ENCODE peak calls at places on chromosomes 2 and 18, in seven cellular contexts. One of them, this sample, is unnamed.
A peak's percentile ranks its signal among the peaks of the same experiment; 100 is the strongest.

GRCh38 chr2:234483568-234484251 is 13.2 kb downstream of the ARL4C start:
- DNase-seq in trophoblast cell: no peak
- DNase-seq in neuronal stem cell: no peak
- DNase-seq in IMR-90: no peak
- DNase-seq in mesendoderm: peak; percentile 88
- DNase-seq in H1: no peak
- DNase-seq in H9: peak; percentile 53
- DNase-seq in this sample: peak; percentile 53

GRCh38 chr2:149741646-149742045 is 154.1 kb upstream of the MMADHC start:
- DNase-seq in mesendoderm: no peak
- DNase-seq in H9: no peak
- DNase-seq in trophoblast cell: no peak
- DNase-seq in H1: no peak
- DNase-seq in neuronal stem cell: no peak
- DNase-seq in IMR-90: peak; percentile 87
- DNase-seq in this sample: peak; percentile 91

GRCh38 chr2:53545159-53546055 is 222.2 kb upstream of the CHAC2 start:
- DNase-seq in IMR-90: no peak
- DNase-seq in neuronal stem cell: no peak
- DNase-seq in mesendoderm: no peak
- DNase-seq in trophoblast cell: no peak
- DNase-seq in H9: no peak
- DNase-seq in H1: no peak
- DNase-seq in this sample: no peak

GRCh38 chr2:217555075-217555876 is 447.5 kb downstream of the TNS1 start:
- DNase-seq in mesendoderm: peak; percentile 67
- DNase-seq in neuronal stem cell: no peak
- DNase-seq in H9: peak; percentile 72
- DNase-seq in trophoblast cell: no peak
- DNase-seq in H1: peak; percentile 15
- DNase-seq in IMR-90: no peak
- DNase-seq in this sample: peak; percentile 20

GRCh38 chr2:34012728-34013302 is 413.7 kb upstream of the FAM98A start:
- DNase-seq in neuronal stem cell: peak; percentile 68
- DNase-seq in H1: peak; percentile 53
- DNase-seq in IMR-90: peak; percentile 23
- DNase-seq in H9: peak; percentile 83
- DNase-seq in trophoblast cell: peak; percentile 45
- DNase-seq in mesendoderm: peak; percentile 95
- DNase-seq in this sample: peak; percentile 23

GRCh38 chr2:98902209-98903063 is 33.6 kb downstream of the CRACDL start:
- DNase-seq in trophoblast cell: no peak
- DNase-seq in neuronal stem cell: no peak
- DNase-seq in H1: no peak
- DNase-seq in mesendoderm: no peak
- DNase-seq in IMR-90: no peak
- DNase-seq in H9: peak; percentile 19
- DNase-seq in this sample: no peak

GRCh38 chr18:24014062-24014985 is at the start of gene TTC39C:
- DNase-seq in H1: no peak
- DNase-seq in IMR-90: peak; percentile 71
- DNase-seq in mesendoderm: peak; percentile 61
- DNase-seq in trophoblast cell: peak; percentile 49
- DNase-seq in H9: peak; percentile 55
- DNase-seq in neuronal stem cell: peak; percentile 50
- DNase-seq in this sample: peak; percentile 74

GRCh38 chr2:180653481-180653880 is 326.9 kb upstream of the UBE2E3 start:
- DNase-seq in mesendoderm: no peak
- DNase-seq in H1: no peak
- DNase-seq in trophoblast cell: no peak
- DNase-seq in H9: no peak
- DNase-seq in neuronal stem cell: no peak
- DNase-seq in IMR-90: no peak
- DNase-seq in this sample: no peak

GRCh38 chr2:68319397-68320117 is at the start of gene CNRIP1:
- DNase-seq in H9: peak; percentile 58
- DNase-seq in trophoblast cell: no peak
- DNase-seq in neuronal stem cell: peak; percentile 53
- DNase-seq in IMR-90: peak; percentile 83
- DNase-seq in mesendoderm: peak; percentile 61
- DNase-seq in H1: no peak
- DNase-seq in this sample: peak; percentile 82

GRCh38 chr2:161843936-161844335 is 219.7 kb downstream of the SLC4A10 start:
- DNase-seq in IMR-90: no peak
- DNase-seq in H1: no peak
- DNase-seq in neuronal stem cell: no peak
- DNase-seq in H9: no peak
- DNase-seq in trophoblast cell: no peak
- DNase-seq in mesendoderm: no peak
- DNase-seq in this sample: no peak

GRCh38 chr2:149271575-149271974 is 58.8 kb upstream of the LYPD6 start:
- DNase-seq in mesendoderm: no peak
- DNase-seq in H1: no peak
- DNase-seq in IMR-90: no peak
- DNase-seq in neuronal stem cell: no peak
- DNase-seq in trophoblast cell: no peak
- DNase-seq in H9: no peak
- DNase-seq in this sample: no peak

GRCh38 chr18:44955825-44956224 is 275.1 kb downstream of the SETBP1 start:
- DNase-seq in mesendoderm: no peak
- DNase-seq in trophoblast cell: no peak
- DNase-seq in H1: no peak
- DNase-seq in H9: no peak
- DNase-seq in neuronal stem cell: no peak
- DNase-seq in IMR-90: no peak
- DNase-seq in this sample: no peak

GRCh38 chr2:168348076-168348475 is 100.7 kb upstream of the STK39 start:
- DNase-seq in H1: no peak
- DNase-seq in IMR-90: peak; percentile 24
- DNase-seq in trophoblast cell: peak; percentile 21
- DNase-seq in neuronal stem cell: peak; percentile 6
- DNase-seq in mesendoderm: peak; percentile 92
- DNase-seq in H9: peak; percentile 81
- DNase-seq in this sample: peak; percentile 68

GRCh38 chr18:36177913-36178312 is 9.4 kb upstream of the MOCOS start:
- DNase-seq in trophoblast cell: no peak
- DNase-seq in neuronal stem cell: no peak
- DNase-seq in H9: no peak
- DNase-seq in IMR-90: no peak
- DNase-seq in mesendoderm: no peak
- DNase-seq in H1: no peak
- DNase-seq in this sample: no peak

GRCh38 chr2:42170619-42171395 is 1.7 kb downstream of the EML4 start:
- DNase-seq in H1: no peak
- DNase-seq in IMR-90: no peak
- DNase-seq in trophoblast cell: no peak
- DNase-seq in H9: no peak
- DNase-seq in neuronal stem cell: no peak
- DNase-seq in mesendoderm: no peak
- DNase-seq in this sample: no peak

GRCh38 chr2:85413592-85414421 is 3.6 kb upstream of the CAPG start:
- DNase-seq in IMR-90: peak; percentile 46
- DNase-seq in mesendoderm: peak; percentile 74
- DNase-seq in trophoblast cell: no peak
- DNase-seq in neuronal stem cell: no peak
- DNase-seq in H1: no peak
- DNase-seq in H9: no peak
- DNase-seq in this sample: peak; percentile 63

GRCh38 chr2:60353863-60354262 is 199.6 kb downstream of the BCL11A start:
- DNase-seq in H1: no peak
- DNase-seq in neuronal stem cell: no peak
- DNase-seq in H9: no peak
- DNase-seq in mesendoderm: no peak
- DNase-seq in IMR-90: no peak
- DNase-seq in trophoblast cell: no peak
- DNase-seq in this sample: no peak

GRCh38 chr2:43539991-43540860 is 55.6 kb downstream of the THADA start:
- DNase-seq in H9: no peak
- DNase-seq in mesendoderm: no peak
- DNase-seq in H1: no peak
- DNase-seq in IMR-90: peak; percentile 92
- DNase-seq in neuronal stem cell: no peak
- DNase-seq in trophoblast cell: no peak
- DNase-seq in this sample: peak; percentile 88

GRCh38 chr2:229407170-229407569 is 136.1 kb upstream of the PID1 start:
- DNase-seq in neuronal stem cell: no peak
- DNase-seq in mesendoderm: peak; percentile 47
- DNase-seq in H1: no peak
- DNase-seq in trophoblast cell: peak; percentile 80
- DNase-seq in H9: no peak
- DNase-seq in IMR-90: peak; percentile 74
- DNase-seq in this sample: peak; percentile 93

GRCh38 chr2:55133467-55134315 is 83.4 kb upstream of the RTN4 start:
- DNase-seq in H9: peak; percentile 86
- DNase-seq in mesendoderm: peak; percentile 95
- DNase-seq in IMR-90: peak; percentile 96
- DNase-seq in trophoblast cell: no peak
- DNase-seq in H1: peak; percentile 78
- DNase-seq in neuronal stem cell: no peak
- DNase-seq in this sample: peak; percentile 100

GRCh38 chr2:170238776-170239175 is 60.8 kb downstream of the MYO3B start:
- DNase-seq in trophoblast cell: no peak
- DNase-seq in IMR-90: no peak
- DNase-seq in neuronal stem cell: no peak
- DNase-seq in H9: no peak
- DNase-seq in mesendoderm: peak; percentile 19
- DNase-seq in H1: no peak
- DNase-seq in this sample: no peak

GRCh38 chr2:216130346-216130951 is 21.3 kb downstream of the XRCC5 start:
- DNase-seq in mesendoderm: no peak
- DNase-seq in neuronal stem cell: no peak
- DNase-seq in H1: no peak
- DNase-seq in H9: no peak
- DNase-seq in trophoblast cell: no peak
- DNase-seq in IMR-90: no peak
- DNase-seq in this sample: peak; percentile 30

GRCh38 chr18:55214534-55214933 is 255.3 kb upstream of the CCDC68 start:
- DNase-seq in mesendoderm: peak; percentile 63
- DNase-seq in neuronal stem cell: no peak
- DNase-seq in trophoblast cell: no peak
- DNase-seq in H1: no peak
- DNase-seq in IMR-90: no peak
- DNase-seq in H9: peak; percentile 36
- DNase-seq in this sample: no peak

GRCh38 chr2:43318791-43319190 is 92.4 kb upstream of the ZFP36L2 start:
- DNase-seq in H1: no peak
- DNase-seq in H9: no peak
- DNase-seq in mesendoderm: no peak
- DNase-seq in neuronal stem cell: no peak
- DNase-seq in IMR-90: peak; percentile 90
- DNase-seq in trophoblast cell: no peak
- DNase-seq in this sample: peak; percentile 45

GRCh38 chr2:221465776-221466175 is 106.3 kb downstream of the EPHA4 start:
- DNase-seq in trophoblast cell: no peak
- DNase-seq in mesendoderm: no peak
- DNase-seq in H1: no peak
- DNase-seq in neuronal stem cell: no peak
- DNase-seq in H9: no peak
- DNase-seq in IMR-90: peak; percentile 15
- DNase-seq in this sample: no peak
- H3K18ac ChIP-seq in trophoblast cell: no peak overlapping the region
- H3K18ac ChIP-seq in mesendoderm: no peak overlapping the region
- H3K18ac ChIP-seq in H1: no peak overlapping the region
- H3K18ac ChIP-seq in neuronal stem cell: no peak overlapping the region
- H3K18ac ChIP-seq in H9: no peak overlapping the region
- H3K18ac ChIP-seq in IMR-90: no peak overlapping the region
- H3K18ac ChIP-seq in this sample: no peak overlapping the region

DNA sequence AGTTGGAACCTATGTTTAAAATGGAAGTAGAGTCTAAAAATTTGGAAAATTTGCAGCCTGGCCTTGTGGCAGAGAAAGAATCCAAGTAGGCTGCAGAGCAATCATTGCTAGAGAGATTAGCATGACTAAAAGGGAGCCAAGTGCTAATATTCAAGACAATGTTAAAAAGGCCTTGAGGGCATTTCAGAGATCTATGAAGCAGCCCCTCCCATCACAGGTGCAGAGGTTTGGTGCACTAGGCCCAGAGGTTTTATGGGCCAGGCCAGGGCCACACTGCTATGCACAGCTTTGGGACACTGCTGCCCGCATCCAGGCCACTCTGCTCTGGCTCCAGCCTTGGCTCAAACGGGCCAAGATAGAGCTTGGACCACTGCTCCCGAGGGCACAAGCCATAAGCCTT is 6.7 kb upstream of the IL1A start:
- DNase-seq in H1: no peak
- DNase-seq in H9: peak; percentile 51
- DNase-seq in mesendoderm: no peak
- DNase-seq in trophoblast cell: peak; percentile 33
- DNase-seq in IMR-90: no peak
- DNase-seq in neuronal stem cell: no peak
- DNase-seq in this sample: no peak
- H3K4me1 ChIP-seq in H1: peaks cover 2% of the 10 kb centered on the region
- H3K4me1 ChIP-seq in H9: no peaks in the 10 kb centered on the region
- H3K4me1 ChIP-seq in mesendoderm: no peaks in the 10 kb centered on the region
- H3K4me1 ChIP-seq in trophoblast cell: peaks cover 3% of the 10 kb centered on the region
- H3K4me1 ChIP-seq in IMR-90: peaks cover 5% of the 10 kb centered on the region
- H3K4me1 ChIP-seq in neuronal stem cell: no peaks in the 10 kb centered on the region
- H3K4me1 ChIP-seq in this sample: no peaks in the 10 kb centered on the region

DNA sequence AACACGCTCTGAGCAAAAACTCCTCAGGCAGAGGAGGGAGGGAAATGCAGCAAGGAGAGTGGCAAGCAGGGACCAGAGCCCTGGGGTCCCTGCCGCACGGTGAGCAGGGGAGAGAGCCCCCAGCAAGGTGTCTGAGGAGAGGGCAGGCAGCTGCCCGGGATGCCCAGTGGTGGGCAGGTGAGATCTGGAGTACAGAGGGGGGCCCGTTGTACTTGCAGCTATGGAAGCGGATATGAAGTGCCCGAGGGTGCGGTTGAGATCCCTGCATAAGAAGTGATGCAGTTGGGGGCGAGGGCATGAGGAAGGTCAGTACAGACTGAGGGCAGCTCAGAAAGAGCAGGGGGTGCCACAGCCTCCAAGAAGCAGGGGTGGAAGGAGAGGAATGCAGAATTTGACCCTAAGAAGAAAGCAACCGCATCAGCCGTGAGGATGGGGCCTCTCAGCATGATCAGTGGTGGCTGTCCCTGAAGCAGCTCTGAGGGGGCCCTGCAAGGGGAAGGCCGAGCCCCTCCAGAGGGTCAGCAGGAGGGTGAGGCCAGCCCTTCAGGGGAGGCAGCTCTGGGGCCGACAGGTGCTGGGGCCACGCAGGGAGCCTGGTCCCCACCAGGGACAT is 29.4 kb downstream of the MTERF4 start:
- DNase-seq in H9: no peak
- DNase-seq in mesendoderm: no peak
- DNase-seq in neuronal stem cell: no peak
- DNase-seq in IMR-90: no peak
- DNase-seq in H1: no peak
- DNase-seq in trophoblast cell: no peak
- DNase-seq in this sample: no peak
- H3K18ac ChIP-seq in H9: no peak overlapping the region
- H3K18ac ChIP-seq in mesendoderm: no peak overlapping the region
- H3K18ac ChIP-seq in neuronal stem cell: peak overlapping the region; percentile 87
- H3K18ac ChIP-seq in IMR-90: no peak overlapping the region
- H3K18ac ChIP-seq in H1: no peak overlapping the region
- H3K18ac ChIP-seq in trophoblast cell: no peak overlapping the region
- H3K18ac ChIP-seq in this sample: no peak overlapping the region

DNA sequence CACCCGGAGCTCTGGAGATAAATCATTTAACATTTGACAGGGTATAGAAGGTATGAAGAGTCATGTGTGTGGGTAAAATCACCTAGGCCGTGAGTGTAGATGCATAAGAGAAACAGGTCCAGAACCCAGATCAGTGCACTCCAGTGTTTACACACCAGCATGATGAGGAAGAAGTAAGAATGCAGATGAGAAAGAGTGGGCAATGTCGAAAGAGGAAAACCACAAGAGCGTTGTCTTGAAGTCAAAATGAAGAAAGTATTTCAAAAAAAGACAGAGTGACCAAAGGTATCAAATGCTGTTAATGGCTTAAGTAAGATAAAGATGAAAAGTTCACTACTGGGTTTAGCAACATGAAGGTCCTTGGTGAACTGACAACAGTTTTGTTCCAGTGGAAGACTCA is 32.0 kb upstream of the PLB1 start:
- DNase-seq in trophoblast cell: no peak
- DNase-seq in mesendoderm: no peak
- DNase-seq in neuronal stem cell: no peak
- DNase-seq in H9: no peak
- DNase-seq in IMR-90: peak; percentile 61
- DNase-seq in H1: no peak
- DNase-seq in this sample: peak; percentile 28
- H3K4me1 ChIP-seq in trophoblast cell: no peaks in the 10 kb centered on the region
- H3K4me1 ChIP-seq in mesendoderm: no peaks in the 10 kb centered on the region
- H3K4me1 ChIP-seq in neuronal stem cell: no peaks in the 10 kb centered on the region
- H3K4me1 ChIP-seq in H9: no peaks in the 10 kb centered on the region
- H3K4me1 ChIP-seq in IMR-90: no peaks in the 10 kb centered on the region
- H3K4me1 ChIP-seq in H1: no peaks in the 10 kb centered on the region
- H3K4me1 ChIP-seq in this sample: no peaks in the 10 kb centered on the region

This sample was measured in mesenchymal stem cell.